ENCODE peak calls at places on chromosomes 12 and 14, in five cellular contexts. X is mesenchymal stem cell, Z is K562, U is psoas muscle, A is uterus. Q is an unnamed sample.

GRCh38 chr12:12350868-12351463 is 924 bp upstream of the MANSC1 start:
- DNase-seq in U (no peak), X (no peak), A (no peak), Z (no peak), Q (no peak)

GRCh38 chr14:69980457-69981414 is 101.5 kb downstream of the SMOC1 start:
- DNase-seq in Z (no peak), A (no peak), U (no peak), X (no peak), Q (no peak)

GRCh38 chr14:95293474-95293873 is 26.2 kb downstream of the CLMN start:
- DNase-seq in A (no peak), Z (no peak), U (no peak), X (no peak), Q (no peak)

GRCh38 chr14:36222952-36223468 is 46.5 kb upstream of the PTCSC3 start:
- DNase-seq in X (peak; percentile 15), U (no peak), A (no peak), Z (no peak), Q (no peak)

GRCh38 chr12:6092784-6093722 is 31.4 kb downstream of the VWF start:
- DNase-seq in Z (no peak), X (peak; percentile 90), A (peak; percentile 60), U (peak; percentile 69), Q (no peak)

GRCh38 chr12:5332521-5332920 is 99.4 kb upstream of the NTF3 start:
- DNase-seq in U (no peak), A (no peak), X (no peak), Z (no peak), Q (no peak)

GRCh38 chr12:103423061-103423473 is 72.7 kb downstream of the C12orf42 start:
- DNase-seq in X (no peak), Z (no peak), A (no peak), U (no peak), Q (no peak)

GRCh38 chr12:128802756-128803155 is 21.0 kb downstream of the SLC15A4 start:
- DNase-seq in U (peak; percentile 27), A (no peak), X (no peak), Z (no peak), Q (no peak)

DNA sequence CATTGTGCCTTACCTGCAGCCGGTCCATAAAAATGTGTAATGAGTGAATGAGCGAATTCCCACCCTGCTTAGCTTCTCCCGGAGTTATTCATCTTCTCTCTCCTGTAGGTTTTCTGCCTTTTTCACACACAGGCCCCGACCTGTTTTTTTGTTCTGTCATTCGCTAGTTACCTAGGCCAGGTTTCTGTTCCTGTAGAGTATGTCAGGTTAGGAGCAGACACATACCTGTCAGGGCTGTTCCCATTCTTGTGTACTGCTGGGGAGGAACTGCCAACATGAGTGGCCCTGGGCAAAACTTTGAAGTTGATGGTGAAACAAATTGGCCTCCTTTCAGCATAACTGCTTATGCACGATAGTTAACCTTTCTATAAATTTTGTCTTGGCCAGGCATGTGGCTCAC is 140.1 kb downstream of the SYNE2 start:
- DNase-seq in X (no peak), Z (no peak), A (no peak), U (no peak), Q (no peak)
- H3K4me1 ChIP-seq in X (no peaks in the 10 kb centered on the region), Z (no peaks in the 10 kb centered on the region), A (no peaks in the 10 kb centered on the region), U (no peaks in the 10 kb centered on the region), Q (no peaks in the 10 kb centered on the region)

DNA sequence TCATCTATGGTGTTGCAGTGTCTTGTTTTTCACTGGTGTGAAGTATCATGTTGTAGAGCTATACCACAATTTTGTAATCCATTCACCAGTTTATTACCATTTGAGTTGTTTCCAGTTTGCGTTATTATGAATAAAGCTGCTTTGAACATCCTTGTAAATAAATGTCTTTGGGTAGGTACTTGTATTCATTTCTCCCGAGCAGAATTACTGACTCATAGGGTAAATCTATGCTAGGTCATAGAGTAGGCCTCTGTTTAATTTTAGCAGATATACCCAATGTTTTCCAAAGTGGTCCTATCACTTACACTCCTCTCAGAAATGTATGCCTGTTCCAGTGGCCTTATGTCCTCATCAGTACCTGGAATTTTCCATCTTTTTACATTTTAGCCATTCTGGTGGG is 6.6 kb upstream of the GOLGA5 start:
- DNase-seq in Z (no peak), U (no peak), X (no peak), A (no peak), Q (no peak)
- H3K27me3 ChIP-seq in Z (no peaks in the 10 kb centered on the region), U (no peaks in the 10 kb centered on the region), X (no peaks in the 10 kb centered on the region), A (no peaks in the 10 kb centered on the region), Q (no peaks in the 10 kb centered on the region)

DNA sequence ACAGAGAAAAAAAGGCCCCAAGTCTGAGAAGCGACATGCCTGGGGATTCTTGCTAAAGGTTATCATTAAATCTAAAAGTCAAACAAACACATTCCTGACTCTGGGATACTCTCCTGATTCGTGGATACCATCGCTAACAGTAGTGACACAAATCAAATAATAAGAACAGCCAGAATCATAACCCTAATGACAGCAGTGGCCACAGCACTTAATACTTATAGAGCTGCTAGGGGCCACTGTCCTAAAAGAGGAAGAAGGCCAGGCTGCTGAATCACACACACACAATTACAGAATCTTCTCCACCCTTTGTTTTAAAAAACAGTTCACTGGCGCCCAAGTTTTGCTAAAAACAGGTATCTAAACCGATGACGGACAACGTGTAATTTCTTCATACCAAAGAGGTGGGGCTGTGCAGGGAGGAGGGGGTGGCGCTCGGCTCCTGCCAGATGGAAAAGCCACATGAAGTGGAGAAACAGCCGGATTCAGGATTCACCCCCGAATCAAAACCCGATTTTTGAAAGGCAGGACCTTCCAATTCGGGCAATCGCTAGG is 1.1 kb downstream of the CLIP1 start:
- DNase-seq in Z (peak; percentile 35), X (peak; percentile 70), U (no peak), A (peak; percentile 67), Q (no peak)
- H3K27ac ChIP-seq in Z (peak overlapping the region; percentile 77), X (peak overlapping the region; percentile 92), U (peak overlapping the region; percentile 97), A (peak overlapping the region; percentile 99), Q (peak overlapping the region; percentile 64)

GRCh38 chr12:168763-169525 is 45.0 kb downstream of the SLC6A12 start:
- DNase-seq in Z (no peak), A (no peak), U (no peak), X (peak; percentile 35), Q (no peak)
- H3K4me1 ChIP-seq in Z (peaks cover 18% of the 10 kb centered on the region), A (no peaks in the 10 kb centered on the region), U (no peaks in the 10 kb centered on the region), X (peaks cover 68% of the 10 kb centered on the region), Q (no peaks in the 10 kb centered on the region)